ENCODE peak calls at places on chromosomes 1 and 21, in ten cellular contexts. X is lower leg skin, D is ovary, K is tibial nerve, O is NB4, B is breast epithelium, C is A549, Z is spleen, S is body of pancreas, V is IMR-90. M is an unnamed sample.

GRCh38 chr1:165403835-165404482 is 41.0 kb downstream of the RXRG start:
- DNase-seq in X (no peak), D (no peak), K (peak), O (peak), B (no peak), C (peak), Z (no peak), S (peak), V (no peak), M (peak)

GRCh38 chr1:218676991-218677390 is 331.9 kb downstream of the TGFB2 start:
- DNase-seq in X (no peak), D (no peak), K (no peak), O (no peak), B (no peak), C (no peak), Z (no peak), S (no peak), V (no peak), M (no peak)

GRCh38 chr1:33825506-33825905 is 38.4 kb upstream of the HMGB4 start:
- DNase-seq in X (no peak), D (no peak), K (no peak), O (no peak), B (no peak), C (no peak), Z (no peak), S (no peak), V (no peak), M (no peak)

GRCh38 chr1:173669491-173669941 is at the start of gene ANKRD45:
- DNase-seq in X (no peak), D (peak), K (peak), O (no peak), B (no peak), C (peak), Z (peak), S (peak), V (peak), M (no peak)

GRCh38 chr1:19453843-19454242 is 31.5 kb downstream of the CAPZB start:
- DNase-seq in X (no peak), D (no peak), K (no peak), O (peak), B (no peak), C (no peak), Z (no peak), S (no peak), V (no peak), M (no peak)

GRCh38 chr21:45542667-45543370 is 579 bp upstream of the SLC19A1 start:
- DNase-seq in X (peak), D (peak), K (no peak), O (no peak), B (peak), C (no peak), Z (peak), S (peak), V (no peak), M (no peak)

GRCh38 chr21:42189860-42190491 is 29.0 kb upstream of the ABCG1 start:
- DNase-seq in X (no peak), D (no peak), K (no peak), O (no peak), B (peak), C (no peak), Z (no peak), S (no peak), V (no peak), M (no peak)

GRCh38 chr21:34885636-34886553 is 163.2 kb downstream of the RUNX1 start:
- DNase-seq in X (no peak), D (peak), K (no peak), O (no peak), B (no peak), C (no peak), Z (no peak), S (no peak), V (no peak), M (no peak)

GRCh38 chr1:65235867-65236805 is 73.2 kb upstream of the DNAJC6 start:
- DNase-seq in X (no peak), D (no peak), K (no peak), O (peak), B (no peak), C (peak), Z (no peak), S (no peak), V (peak), M (no peak)

GRCh38 chr1:224528900-224529299 is 87.2 kb upstream of the CNIH3 start:
- DNase-seq in X (no peak), D (no peak), K (no peak), O (no peak), B (no peak), C (peak), Z (no peak), S (no peak), V (peak), M (peak)

GRCh38 chr1:186899577-186899976 is 70.8 kb downstream of the PLA2G4A start:
- DNase-seq in X (no peak), D (no peak), K (no peak), O (no peak), B (no peak), C (no peak), Z (no peak), S (no peak), V (no peak), M (no peak)

GRCh38 chr1:115976062-115976899 is at the start of gene SLC22A15:
- DNase-seq in X (peak), D (peak), K (peak), O (peak), B (peak), C (peak), Z (peak), S (peak), V (no peak), M (peak)

GRCh38 chr1:44894591-44894990 is 51.5 kb upstream of the PTCH2 start:
- DNase-seq in X (no peak), D (no peak), K (no peak), O (no peak), B (no peak), C (no peak), Z (no peak), S (no peak), V (peak), M (no peak)

GRCh38 chr1:67159233-67159632 is 7.0 kb upstream of the IL23R start:
- DNase-seq in X (no peak), D (no peak), K (no peak), O (no peak), B (no peak), C (no peak), Z (no peak), S (no peak), V (no peak), M (no peak)

GRCh38 chr1:207644852-207645631 is at the start of gene CR1L:
- DNase-seq in X (peak), D (peak), K (peak), O (peak), B (peak), C (peak), Z (peak), S (peak), V (peak), M (no peak)

GRCh38 chr1:226429051-226429461 is 21.2 kb upstream of the PARP1 start:
- DNase-seq in X (peak), D (no peak), K (no peak), O (peak), B (no peak), C (no peak), Z (no peak), S (no peak), V (no peak), M (no peak)

GRCh38 chr1:180270767-180271639 is 40.9 kb downstream of the LHX4 start:
- DNase-seq in X (peak), D (no peak), K (no peak), O (no peak), B (no peak), C (no peak), Z (peak), S (peak), V (peak), M (no peak)

GRCh38 chr1:100332331-100332730 is 20.0 kb upstream of the CDC14A start:
- DNase-seq in X (no peak), D (no peak), K (no peak), O (no peak), B (no peak), C (no peak), Z (no peak), S (no peak), V (no peak), M (no peak)

GRCh38 chr1:38256072-38256471 is 209.5 kb upstream of the POU3F1 start:
- DNase-seq in X (no peak), D (no peak), K (no peak), O (no peak), B (no peak), C (no peak), Z (no peak), S (no peak), V (no peak), M (no peak)

GRCh38 chr1:232893481-232894313 is 56.7 kb upstream of the NTPCR start:
- DNase-seq in X (no peak), D (no peak), K (no peak), O (no peak), B (no peak), C (no peak), Z (no peak), S (no peak), V (no peak), M (no peak)

GRCh38 chr21:24224411-24224810 is 1382.9 kb downstream of the MRPL39 start:
- DNase-seq in X (no peak), D (no peak), K (no peak), O (no peak), B (no peak), C (no peak), Z (no peak), S (no peak), V (no peak), M (no peak)

GRCh38 chr1:67674260-67675011 is 10.6 kb upstream of the GADD45A start:
- DNase-seq in X (peak), D (peak), K (peak), O (no peak), B (peak), C (no peak), Z (no peak), S (peak), V (peak), M (no peak)

GRCh38 chr1:215584389-215584788 is 17.3 kb downstream of the KCTD3 start:
- DNase-seq in X (no peak), D (no peak), K (no peak), O (no peak), B (no peak), C (no peak), Z (no peak), S (no peak), V (no peak), M (no peak)

GRCh38 chr1:245058436-245058835 is 96.3 kb upstream of the KIF26B start:
- DNase-seq in X (no peak), D (no peak), K (no peak), O (no peak), B (no peak), C (no peak), Z (no peak), S (no peak), V (no peak), M (no peak)

GRCh38 chr1:233081686-233082085 is 131.3 kb downstream of the NTPCR start:
- DNase-seq in X (no peak), D (no peak), K (no peak), O (peak), B (peak), C (no peak), Z (no peak), S (no peak), V (peak), M (no peak)

GRCh38 chr1:39158330-39159086 is 46.0 kb upstream of the MACF1 start:
- DNase-seq in X (no peak), D (no peak), K (no peak), O (no peak), B (peak), C (peak), Z (no peak), S (peak), V (peak), M (no peak)

GRCh38 chr1:208081972-208082371 is 162.2 kb downstream of the PLXNA2 start:
- DNase-seq in X (no peak), D (peak), K (peak), O (no peak), B (no peak), C (no peak), Z (no peak), S (no peak), V (no peak), M (no peak)

GRCh38 chr1:26799479-26800133 is 11.9 kb downstream of the PIGV start:
- DNase-seq in X (no peak), D (peak), K (no peak), O (no peak), B (peak), C (no peak), Z (no peak), S (peak), V (peak), M (peak)

GRCh38 chr1:86950712-86951111 is 36.3 kb downstream of the HS2ST1 start:
- DNase-seq in X (no peak), D (no peak), K (no peak), O (no peak), B (no peak), C (no peak), Z (no peak), S (no peak), V (no peak), M (no peak)

GRCh38 chr1:154796303-154796892 is 73.7 kb downstream of the KCNN3 start:
- DNase-seq in X (no peak), D (no peak), K (no peak), O (peak), B (no peak), C (no peak), Z (no peak), S (no peak), V (no peak), M (no peak)

GRCh38 chr21:45618287-45618686 is 25.2 kb upstream of the PCBP3 start:
- DNase-seq in X (peak), D (no peak), K (no peak), O (peak), B (no peak), C (no peak), Z (peak), S (no peak), V (peak), M (no peak)

GRCh38 chr1:228098323-228098931 is 4.7 kb downstream of the C1orf35 start:
- DNase-seq in X (peak), D (no peak), K (no peak), O (peak), B (no peak), C (no peak), Z (peak), S (no peak), V (no peak), M (no peak)

GRCh38 chr1:21344750-21345443 is 54.6 kb upstream of the ECE1 start:
- DNase-seq in X (peak), D (no peak), K (no peak), O (peak), B (no peak), C (no peak), Z (peak), S (no peak), V (no peak), M (no peak)

GRCh38 chr1:74969566-74970135 is 164.5 kb upstream of the LHX8 start:
- DNase-seq in X (no peak), D (no peak), K (no peak), O (no peak), B (no peak), C (no peak), Z (no peak), S (no peak), V (no peak), M (no peak)

GRCh38 chr1:25837253-25837875 is 17.6 kb downstream of the MTFR1L start:
- DNase-seq in X (no peak), D (no peak), K (no peak), O (no peak), B (no peak), C (peak), Z (no peak), S (peak), V (no peak), M (no peak)

GRCh38 chr1:9326596-9326995 is 33.9 kb downstream of the SPSB1 start:
- DNase-seq in X (no peak), D (peak), K (no peak), O (no peak), B (no peak), C (no peak), Z (no peak), S (no peak), V (peak), M (no peak)

GRCh38 chr1:23964235-23964668 is 4.6 kb downstream of the PNRC2 start:
- DNase-seq in X (no peak), D (no peak), K (no peak), O (no peak), B (no peak), C (no peak), Z (no peak), S (no peak), V (no peak), M (no peak)

GRCh38 chr1:204659061-204659460 is 26.5 kb downstream of the LRRN2 start:
- DNase-seq in X (no peak), D (no peak), K (no peak), O (no peak), B (no peak), C (no peak), Z (no peak), S (no peak), V (no peak), M (no peak)

GRCh38 chr1:226425431-226426031 is 17.6 kb upstream of the PARP1 start:
- DNase-seq in X (peak), D (no peak), K (no peak), O (peak), B (no peak), C (no peak), Z (no peak), S (no peak), V (no peak), M (no peak)

GRCh38 chr1:117335376-117336086 is 31.7 kb upstream of the MAN1A2 start:
- DNase-seq in X (no peak), D (no peak), K (no peak), O (no peak), B (no peak), C (no peak), Z (no peak), S (no peak), V (no peak), M (no peak)

DNA sequence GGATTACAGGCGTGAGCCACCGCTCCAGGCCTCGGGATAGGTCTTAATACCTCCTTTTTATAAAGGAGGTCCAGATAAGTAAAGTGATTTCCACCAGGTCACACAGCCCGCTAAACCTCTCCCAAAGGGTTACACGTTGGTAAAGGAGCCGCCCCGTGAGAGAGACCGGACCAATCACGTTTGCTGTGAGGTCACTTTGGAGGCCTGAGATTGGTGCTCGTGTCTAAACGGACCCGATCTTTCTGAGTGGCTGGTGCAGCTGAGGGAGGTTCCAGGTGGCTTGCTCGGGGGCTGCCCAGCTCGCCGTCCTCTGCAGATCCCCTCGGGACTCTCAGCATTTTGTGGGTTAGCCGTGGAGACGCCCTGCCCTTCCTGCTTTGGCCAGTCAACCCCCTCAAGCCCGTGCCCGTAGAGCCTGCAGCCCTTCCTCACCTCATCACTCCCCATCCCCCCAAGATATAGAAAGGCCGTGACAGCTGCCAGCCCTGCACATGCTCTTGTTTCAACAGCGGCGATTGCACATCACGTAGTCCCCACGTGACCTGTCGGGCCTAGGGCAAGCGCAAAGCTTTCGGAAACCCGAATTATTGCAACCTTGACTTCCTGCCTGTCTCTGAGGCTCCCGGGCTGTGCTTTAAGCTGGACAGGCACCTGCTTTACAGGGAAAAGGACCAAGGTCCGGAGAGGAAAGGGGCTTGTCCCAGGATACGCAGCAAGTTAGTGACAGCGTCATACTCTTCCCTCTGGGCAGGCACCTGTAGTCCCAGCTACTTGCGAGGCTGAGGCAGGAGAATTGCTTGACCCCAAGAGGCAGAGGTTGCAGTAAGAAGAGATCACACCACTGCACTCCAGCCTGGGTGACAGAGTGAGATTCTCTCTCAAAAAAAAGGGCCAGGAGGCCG is 5.0 kb upstream of the COA7 start:
- DNase-seq in X (peak), D (peak), K (peak), O (peak), B (peak), C (peak), Z (peak), S (peak), V (peak), M (peak)
- TF ChIP-seq POLR2A in X (no peak), D (peak), K (peak), O (peak), B (peak), C (peak), Z (no peak), S (peak), V (no peak), M (peak)

GRCh38 chr1:93357242-93357641 is 11.5 kb downstream of the DR1 start:
- DNase-seq in X (no peak), D (no peak), K (no peak), O (no peak), B (no peak), C (no peak), Z (no peak), S (no peak), V (no peak), M (no peak)

GRCh38 chr1:93362237-93362636 is 16.5 kb downstream of the DR1 start:
- DNase-seq in X (no peak), D (no peak), K (no peak), O (no peak), B (no peak), C (no peak), Z (no peak), S (no peak), V (no peak), M (no peak)

GRCh38 chr1:93360111-93360510 is 14.4 kb downstream of the DR1 start:
- DNase-seq in X (no peak), D (no peak), K (no peak), O (no peak), B (no peak), C (no peak), Z (no peak), S (no peak), V (no peak), M (no peak)

GRCh38 chr1:93354749-93355148 is 9.0 kb downstream of the DR1 start:
- DNase-seq in X (no peak), D (no peak), K (no peak), O (no peak), B (no peak), C (no peak), Z (no peak), S (no peak), V (no peak), M (no peak)

DNA sequence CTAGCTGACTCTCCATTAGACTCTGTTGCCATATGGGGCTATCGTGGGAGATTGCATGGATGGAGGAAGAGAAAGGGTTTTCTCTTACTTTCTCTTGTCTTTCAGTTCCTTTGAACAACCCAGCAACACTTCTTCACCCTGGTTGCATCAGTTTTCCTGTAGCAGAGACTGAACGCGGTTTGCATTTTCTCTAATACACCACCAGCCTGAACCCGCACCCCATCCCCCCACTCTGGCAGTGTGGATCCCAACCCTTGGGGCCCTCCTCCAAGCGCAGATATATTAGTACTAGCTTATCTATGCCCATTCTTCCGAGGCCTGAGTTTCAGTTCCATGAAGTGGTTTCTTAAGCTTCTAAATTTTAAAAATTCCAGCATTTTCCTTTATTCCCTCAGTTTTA is 12.6 kb downstream of the DR1 start:
- DNase-seq in X (no peak), D (no peak), K (no peak), O (no peak), B (no peak), C (no peak), Z (no peak), S (no peak), V (no peak), M (no peak)
- TF ChIP-seq POLR2A in X (no peak), D (no peak), K (no peak), O (no peak), B (no peak), C (no peak), Z (no peak), S (no peak), V (no peak), M (no peak)

GRCh38 chr1:1890506-1891348 is at the start of gene GNB1:
- DNase-seq in X (peak), D (peak), K (peak), O (peak), B (peak), C (peak), Z (peak), S (peak), V (peak), M (peak)
- TF ChIP-seq POLR2A in X (no peak), D (peak), K (peak), O (peak), B (no peak), C (peak), Z (peak), S (peak), V (peak), M (peak)

GRCh38 chr1:40449684-40450490 is at the start of gene ZFP69B:
- DNase-seq in X (peak), D (peak), K (peak), O (peak), B (peak), C (peak), Z (peak), S (peak), V (peak), M (peak)
- TF ChIP-seq POLR2A in X (no peak), D (no peak), K (peak), O (peak), B (no peak), C (peak), Z (no peak), S (peak), V (peak), M (peak)

GRCh38 chr1:54764132-54764921 is at the start of gene PARS2:
- DNase-seq in X (peak), D (peak), K (peak), O (peak), B (peak), C (peak), Z (peak), S (peak), V (peak), M (peak)
- TF ChIP-seq POLR2A in X (no peak), D (peak), K (peak), O (peak), B (peak), C (peak), Z (no peak), S (no peak), V (peak), M (peak)

GRCh38 chr1:11478571-11479374 is at the start of gene DISP3:
- DNase-seq in X (no peak), D (no peak), K (no peak), O (peak), B (no peak), C (peak), Z (peak), S (peak), V (peak), M (peak)
- TF ChIP-seq POLR2A in X (no peak), D (no peak), K (no peak), O (no peak), B (no peak), C (peak), Z (no peak), S (no peak), V (no peak), M (peak)

GRCh38 chr1:101410048-101410878 is 173.4 kb downstream of the S1PR1 start:
- DNase-seq in X (no peak), D (no peak), K (no peak), O (peak), B (no peak), C (no peak), Z (no peak), S (no peak), V (no peak), M (no peak)
- TF ChIP-seq POLR2A in X (no peak), D (no peak), K (no peak), O (no peak), B (no peak), C (no peak), Z (no peak), S (no peak), V (no peak), M (no peak)

M was measured in H54.